ENCODE peak calls at places on chromosomes 2 and 18, in five cellular contexts. Q, G, D, N and W are unnamed samples.

GRCh38 chr2:191311627-191312026 is 66.4 kb downstream of the MYO1B start:
- DNase-seq in D (peak; percentile 86), G (peak; percentile 87), N (no peak), Q (no peak), W (no peak)

GRCh38 chr18:74521068-74521725 is 13.1 kb upstream of the CNDP1 start:
- DNase-seq in N (no peak), G (no peak), Q (no peak), D (no peak), W (no peak)

GRCh38 chr2:233817995-233818638 is 36.2 kb downstream of the HJURP start:
- DNase-seq in Q (no peak), G (no peak), N (peak; percentile 52), D (no peak), W (no peak)

GRCh38 chr2:1727101-1727771 is 17.1 kb downstream of the PXDN start:
- DNase-seq in G (no peak), Q (no peak), N (peak; percentile 46), D (peak; percentile 64), W (no peak)

GRCh38 chr2:7015007-7015950 is 98.1 kb downstream of the RNF144A start:
- DNase-seq in N (no peak), G (no peak), D (no peak), Q (no peak), W (no peak)

GRCh38 chr2:240955306-240956101 is 42.9 kb upstream of the SNED1 start:
- DNase-seq in G (no peak), N (peak; percentile 37), D (no peak), Q (no peak), W (no peak)

GRCh38 chr2:7026740-7027139 is 109.5 kb downstream of the RNF144A start:
- DNase-seq in G (no peak), Q (no peak), N (no peak), D (no peak), W (no peak)

GRCh38 chr2:134917958-134918517 is 584 bp upstream of the CCNT2 start:
- DNase-seq in Q (no peak), N (no peak), G (no peak), D (no peak), W (no peak)

GRCh38 chr2:12715878-12716249 is 872 bp upstream of the TRIB2 start:
- DNase-seq in D (peak; percentile 74), Q (peak; percentile 83), G (peak; percentile 65), N (peak; percentile 63), W (peak; percentile 61)

GRCh38 chr18:11118051-11118450 is 31.3 kb downstream of the PIEZO2 start:
- DNase-seq in G (no peak), Q (no peak), N (no peak), D (no peak), W (no peak)

GRCh38 chr2:156038021-156038420 is 294.5 kb downstream of the NR4A2 start:
- DNase-seq in G (no peak), D (peak; percentile 62), N (no peak), Q (no peak), W (no peak)

GRCh38 chr2:157839162-157839801 is 36.8 kb downstream of the ACVR1 start:
- DNase-seq in N (no peak), G (peak; percentile 45), Q (no peak), D (peak; percentile 51), W (no peak)

GRCh38 chr2:37350917-37351316 is 6.5 kb downstream of the QPCT start:
- DNase-seq in G (no peak), D (no peak), N (no peak), Q (no peak), W (no peak)

GRCh38 chr18:58046087-58046793 is 2.2 kb downstream of the NEDD4L start:
- DNase-seq in D (no peak), N (no peak), G (no peak), Q (no peak), W (no peak)

GRCh38 chr18:7793100-7793499 is 226.0 kb downstream of the PTPRM start:
- DNase-seq in Q (no peak), D (no peak), G (no peak), N (no peak), W (no peak)

GRCh38 chr2:72140621-72140960 is 7.1 kb downstream of the CYP26B1 start:
- DNase-seq in G (no peak), D (no peak), Q (no peak), N (peak; percentile 37), W (no peak)

GRCh38 chr2:176544579-176545365 is 275.5 kb downstream of the MTX2 start:
- DNase-seq in D (no peak), Q (no peak), N (no peak), G (no peak), W (no peak)

GRCh38 chr2:176328149-176328548 is 58.9 kb downstream of the MTX2 start:
- DNase-seq in N (no peak), Q (no peak), D (no peak), G (no peak), W (no peak)

GRCh38 chr18:8366656-8367055 is 242.6 kb upstream of the RAB12 start:
- DNase-seq in D (no peak), Q (no peak), N (no peak), G (no peak), W (no peak)

GRCh38 chr2:28341208-28341891 is 51.3 kb upstream of the FOSL2 start:
- DNase-seq in D (no peak), N (no peak), G (peak; percentile 69), Q (no peak), W (no peak)

GRCh38 chr18:62091487-62092120 is 95.3 kb downstream of the PIGN start:
- DNase-seq in G (no peak), D (no peak), Q (no peak), N (no peak), W (no peak)

GRCh38 chr2:135815269-135815668 is 21.7 kb downstream of the LCT start:
- DNase-seq in G (no peak), N (no peak), Q (no peak), D (no peak), W (peak; percentile 51)

GRCh38 chr18:7157760-7158159 is 40.2 kb upstream of the LAMA1 start:
- DNase-seq in N (no peak), G (no peak), D (no peak), Q (no peak), W (no peak)

GRCh38 chr2:223095207-223095606 is 43.2 kb downstream of the KCNE4 start:
- DNase-seq in Q (no peak), D (no peak), G (no peak), N (no peak), W (no peak)

GRCh38 chr18:32366586-32367538 is 103.8 kb downstream of the GAREM1 start:
- DNase-seq in D (peak; percentile 34), N (no peak), G (peak; percentile 70), Q (no peak), W (no peak)

GRCh38 chr2:106956879-106957278 is 70.9 kb upstream of the ST6GAL2 start:
- DNase-seq in G (peak; percentile 97), Q (no peak), N (no peak), D (peak; percentile 95), W (no peak)

GRCh38 chr18:42445359-42445758 is 490.3 kb downstream of the PIK3C3 start:
- DNase-seq in Q (no peak), G (no peak), N (no peak), D (no peak), W (no peak)

GRCh38 chr2:224311226-224311625 is 90.7 kb downstream of the FAM124B start:
- DNase-seq in Q (no peak), D (peak; percentile 8), N (no peak), G (peak; percentile 31), W (no peak)

GRCh38 chr18:37567061-37567993 is 1.7 kb upstream of the CELF4 start:
- DNase-seq in N (no peak), D (no peak), G (no peak), Q (no peak), W (peak; percentile 38)

GRCh38 chr18:61957801-61958516 is 65.2 kb upstream of the RNF152 start:
- DNase-seq in Q (no peak), D (no peak), G (no peak), N (no peak), W (no peak)

GRCh38 chr2:26942543-26943295 is 27.7 kb upstream of the MAPRE3 start:
- DNase-seq in D (peak; percentile 60), Q (peak; percentile 27), N (peak; percentile 67), G (peak; percentile 41), W (peak; percentile 88)

GRCh38 chr2:231464576-231465540 is 574 bp upstream of the NCL start:
- DNase-seq in Q (peak; percentile 96), G (no peak), D (no peak), N (peak; percentile 99), W (peak; percentile 99)

GRCh38 chr2:205936446-205936845 is 149.5 kb downstream of the INO80D start:
- DNase-seq in G (peak; percentile 15), D (no peak), Q (no peak), N (no peak), W (no peak)

GRCh38 chr2:54313147-54313546 is 57.1 kb upstream of the TSPYL6 start:
- DNase-seq in Q (no peak), N (no peak), G (no peak), D (no peak), W (no peak)

GRCh38 chr2:54321062-54321461 is 65.0 kb upstream of the TSPYL6 start:
- DNase-seq in G (peak; percentile 44), D (no peak), N (no peak), Q (no peak), W (no peak)

DNA sequence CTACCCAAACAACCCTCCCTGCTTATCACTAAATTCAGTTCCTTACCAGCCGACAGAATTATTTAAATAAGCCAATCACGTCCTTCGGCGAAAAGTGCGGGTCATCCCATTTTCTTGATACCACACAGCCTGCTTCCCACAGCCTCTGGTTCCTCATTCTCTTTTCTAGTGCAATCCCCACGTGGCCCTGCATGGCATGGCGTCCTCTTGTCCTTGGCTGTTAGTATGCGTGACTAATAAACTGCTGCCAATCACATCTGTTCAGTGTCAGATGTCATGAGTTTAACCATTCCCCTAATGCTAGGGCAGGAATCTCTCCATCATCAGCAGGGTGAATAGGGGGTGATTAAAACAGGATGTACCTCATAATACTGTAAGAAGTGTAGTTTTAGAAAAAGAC is 62.8 kb upstream of the TSPYL6 start:
- DNase-seq in G (no peak), N (no peak), D (no peak), Q (no peak), W (no peak)
- TF ChIP-seq CTCF in G (no peak), N (no peak), D (no peak), Q (no peak), W (no peak)

GRCh38 chr2:118088051-118089014 is at the start of gene INSIG2:
- DNase-seq in N (peak; percentile 97), D (peak; percentile 89), G (peak; percentile 93), Q (peak; percentile 99), W (peak; percentile 93)
- TF ChIP-seq CTCF in N (peak; percentile 34), D (peak; percentile 33), G (peak; percentile 11), Q (peak; percentile 25), W (no peak)

GRCh38 chr2:102235042-102235473 is 48.2 kb downstream of the IL1RL2 start:
- DNase-seq in D (no peak), N (no peak), G (no peak), Q (no peak), W (no peak)
- TF ChIP-seq CTCF in D (no peak), N (no peak), G (no peak), Q (no peak), W (no peak)

GRCh38 chr2:48543895-48544294 is 13.9 kb downstream of the STON1 start:
- DNase-seq in G (peak; percentile 22), D (peak; percentile 54), N (no peak), Q (no peak), W (no peak)

GRCh38 chr2:48541696-48542389 is 11.9 kb downstream of the STON1 start:
- DNase-seq in Q (no peak), N (no peak), D (no peak), G (peak; percentile 47), W (no peak)

GRCh38 chr2:48548871-48549270 is 18.9 kb downstream of the STON1 start:
- DNase-seq in N (no peak), Q (no peak), D (peak; percentile 76), G (peak; percentile 90), W (no peak)

GRCh38 chr2:48540237-48540935 is 10.4 kb downstream of the STON1 start:
- DNase-seq in Q (no peak), G (no peak), D (no peak), N (no peak), W (no peak)

GRCh38 chr2:48545244-48545643 is 15.3 kb downstream of the STON1 start:
- DNase-seq in N (no peak), Q (no peak), G (peak; percentile 64), D (no peak), W (no peak)
- TF ChIP-seq CTCF in N (no peak), Q (no peak), G (peak; percentile 48), D (no peak), W (no peak)